ENCODE peak calls at places on chromosomes 4 and X, in six cellular contexts. D is A549, O is endothelial cell of umbilical vein, W is HepG2, N is K562, C is GM12878. E is an unnamed sample.

GRCh38 chrX:154051210-154051810 is 31.6 kb upstream of the IRAK1 start:
- DNase-seq in D (peak), O (peak), W (peak), N (peak), C (no peak), E (peak)

GRCh38 chrX:118495061-118495921 is at the start of gene DOCK11:
- DNase-seq in D (peak), O (peak), W (peak), N (peak), C (peak), E (peak)

GRCh38 chrX:133776072-133776471 is 209.3 kb downstream of the GPC3 start:
- DNase-seq in D (peak), O (peak), W (no peak), N (peak), C (no peak), E (peak)

GRCh38 chr4:41567186-41567585 is 29.2 kb downstream of the LIMCH1 start:
- DNase-seq in D (no peak), O (peak), W (no peak), N (no peak), C (no peak), E (no peak)

GRCh38 chr4:105210901-105211300 is 64.2 kb downstream of the TET2 start:
- DNase-seq in D (no peak), O (no peak), W (no peak), N (no peak), C (no peak), E (no peak)

GRCh38 chrX:128897611-128898010 is 625.7 kb downstream of the SMARCA1 start:
- DNase-seq in D (no peak), O (no peak), W (no peak), N (no peak), C (no peak), E (no peak)

GRCh38 chr4:171846232-171846631 is 33.0 kb downstream of the GALNTL6 start:
- DNase-seq in D (peak), O (peak), W (peak), N (peak), C (no peak), E (peak)

GRCh38 chr4:164442167-164442566 is 311.8 kb upstream of the SMIM31 start:
- DNase-seq in D (no peak), O (no peak), W (no peak), N (no peak), C (no peak), E (no peak)

GRCh38 chr4:88971536-88971935 is 85.4 kb downstream of the FAM13A start:
- DNase-seq in D (no peak), O (no peak), W (no peak), N (no peak), C (no peak), E (no peak)

GRCh38 chrX:64975491-64975890 is 759 bp downstream of the ZC4H2 start:
- DNase-seq in D (peak), O (peak), W (peak), N (no peak), C (no peak), E (no peak)

GRCh38 chr4:177182156-177182555 is 127.5 kb upstream of the NEIL3 start:
- DNase-seq in D (no peak), O (no peak), W (no peak), N (no peak), C (no peak), E (no peak)

GRCh38 chr4:8149664-8150063 is 8.9 kb downstream of the ABLIM2 start:
- DNase-seq in D (no peak), O (no peak), W (no peak), N (no peak), C (no peak), E (no peak)

GRCh38 chr4:60223098-60223497 is 977.0 kb upstream of the ADGRL3 start:
- DNase-seq in D (no peak), O (no peak), W (no peak), N (no peak), C (no peak), E (no peak)

GRCh38 chr4:184457530-184458249 is 16.7 kb downstream of the IRF2 start:
- DNase-seq in D (no peak), O (no peak), W (no peak), N (no peak), C (no peak), E (no peak)

GRCh38 chr4:1747603-1747967 is 26.3 kb downstream of the TACC3 start:
- DNase-seq in D (no peak), O (no peak), W (no peak), N (no peak), C (no peak), E (no peak)

DNA sequence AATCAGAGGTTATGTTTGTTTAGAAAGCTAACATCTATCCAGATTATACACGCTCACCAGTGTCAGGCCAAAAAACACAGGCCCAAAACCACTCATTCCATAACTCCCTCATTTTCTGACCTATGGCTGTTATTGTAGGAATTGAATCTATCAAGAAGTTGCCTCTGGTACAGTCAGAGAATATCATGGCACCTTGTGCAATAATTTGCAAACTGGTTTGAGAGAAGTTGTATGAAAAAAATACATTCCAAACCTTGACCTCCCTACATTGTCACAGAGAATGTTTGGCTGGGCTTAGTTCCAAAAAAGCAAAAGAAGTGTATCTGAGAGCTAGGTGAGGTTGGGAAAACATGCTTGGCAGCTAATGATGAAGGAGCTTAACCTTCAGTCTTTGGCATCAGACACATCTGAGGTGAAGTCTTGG is 591.0 kb downstream of the ANKRD50 start:
- DNase-seq in D (peak), O (peak), W (peak), N (no peak), C (no peak), E (no peak)
- TF ChIP-seq MYC in D (no peak), O (no peak), W (no peak), N (no peak), C (no peak), E (no peak)

GRCh38 chr4:149521611-149522010 is 294.0 kb downstream of the IQCM start:
- DNase-seq in D (no peak), O (no peak), W (no peak), N (no peak), C (no peak), E (no peak)

GRCh38 chr4:149523039-149523438 is 292.6 kb downstream of the IQCM start:
- DNase-seq in D (no peak), O (no peak), W (no peak), N (no peak), C (no peak), E (no peak)

GRCh38 chr4:149518471-149518870 is 297.2 kb downstream of the IQCM start:
- DNase-seq in D (no peak), O (no peak), W (no peak), N (no peak), C (no peak), E (no peak)

GRCh38 chr4:149522031-149522430 is 293.6 kb downstream of the IQCM start:
- DNase-seq in D (no peak), O (no peak), W (no peak), N (no peak), C (no peak), E (no peak)
- TF ChIP-seq MYC in D (no peak), O (no peak), W (no peak), N (no peak), C (no peak), E (no peak)

GRCh38 chr4:77819409-77819835 is 254 bp upstream of the CNOT6L start:
- DNase-seq in D (no peak), O (no peak), W (no peak), N (peak), C (no peak), E (no peak)

GRCh38 chr4:77819836-77820679 is 890 bp upstream of the CNOT6L start:
- DNase-seq in D (peak), O (peak), W (peak), N (peak), C (peak), E (peak)

GRCh38 chr4:77818667-77819408 is at the start of gene CNOT6L:
- DNase-seq in D (peak), O (peak), W (no peak), N (peak), C (no peak), E (peak)

GRCh38 chr4:77820836-77821561 is 1.8 kb upstream of the CNOT6L start:
- DNase-seq in D (no peak), O (peak), W (no peak), N (no peak), C (no peak), E (peak)

GRCh38 chr4:77821775-77822174 is 2.6 kb upstream of the CNOT6L start:
- DNase-seq in D (no peak), O (peak), W (no peak), N (no peak), C (no peak), E (peak)
- TF ChIP-seq MYC in D (no peak), O (no peak), W (no peak), N (no peak), C (no peak), E (no peak)

DNA sequence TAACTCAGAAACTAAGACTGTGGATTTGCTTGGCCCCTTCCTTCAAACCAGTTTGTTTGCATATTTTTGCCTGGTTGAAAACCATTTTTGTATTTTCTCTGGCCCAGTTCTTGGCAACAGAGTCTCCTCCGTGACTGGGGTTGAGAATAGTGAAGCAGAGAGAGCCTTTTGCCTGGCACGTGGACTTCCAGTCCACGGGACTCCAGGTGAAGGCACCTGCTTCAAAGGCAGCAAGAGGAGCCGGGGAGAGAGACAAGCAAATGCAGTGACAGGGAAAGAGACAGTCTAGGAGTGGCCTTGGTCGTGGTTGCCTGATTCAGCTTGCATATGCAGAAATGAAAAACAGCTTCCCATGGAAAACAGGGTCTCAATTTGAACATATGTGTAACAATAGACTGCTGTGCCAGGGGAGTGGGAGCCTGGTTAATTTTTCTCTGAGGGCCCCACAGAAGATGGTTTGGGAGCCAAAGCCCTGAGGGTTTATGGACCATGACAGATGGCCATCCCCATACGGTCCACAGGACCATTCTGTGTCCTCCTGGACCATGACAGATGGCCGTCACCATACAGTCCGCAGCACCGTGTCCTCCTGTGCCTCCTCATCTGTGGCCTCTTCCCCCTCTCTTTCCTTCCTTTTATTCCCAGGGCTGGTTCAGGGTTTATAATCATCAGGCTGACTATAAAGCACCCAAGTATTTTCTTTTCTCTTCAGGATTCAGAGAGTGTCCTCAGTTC is 272.2 kb upstream of the RASGEF1B start:
- DNase-seq in D (no peak), O (no peak), W (no peak), N (no peak), C (no peak), E (no peak)
- TF ChIP-seq MYC in D (no peak), O (no peak), W (no peak), N (no peak), C (no peak), E (no peak)

DNA sequence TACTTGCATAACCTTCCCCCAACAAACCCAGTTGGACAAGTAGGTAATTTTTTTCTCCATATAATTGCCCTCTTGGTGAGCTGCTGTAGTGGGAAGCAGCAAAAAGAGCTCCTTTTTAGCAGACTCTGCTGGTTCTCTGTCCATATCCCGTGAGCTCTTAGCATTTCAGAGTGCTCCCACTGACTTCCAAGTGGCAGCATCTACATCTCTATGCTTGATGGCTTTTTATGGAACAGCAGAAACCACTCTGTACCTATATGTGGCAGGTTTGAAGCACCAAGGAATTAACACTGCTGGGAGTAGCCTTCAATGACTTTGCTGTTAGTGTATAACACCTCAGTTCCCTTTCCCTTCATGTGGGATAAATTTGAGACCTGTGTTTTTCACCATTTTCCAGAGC is 168.4 kb upstream of the NHS start:
- DNase-seq in D (no peak), O (no peak), W (no peak), N (no peak), C (no peak), E (no peak)
- TF ChIP-seq MYC in D (no peak), O (no peak), W (no peak), N (no peak), C (no peak), E (no peak)

DNA sequence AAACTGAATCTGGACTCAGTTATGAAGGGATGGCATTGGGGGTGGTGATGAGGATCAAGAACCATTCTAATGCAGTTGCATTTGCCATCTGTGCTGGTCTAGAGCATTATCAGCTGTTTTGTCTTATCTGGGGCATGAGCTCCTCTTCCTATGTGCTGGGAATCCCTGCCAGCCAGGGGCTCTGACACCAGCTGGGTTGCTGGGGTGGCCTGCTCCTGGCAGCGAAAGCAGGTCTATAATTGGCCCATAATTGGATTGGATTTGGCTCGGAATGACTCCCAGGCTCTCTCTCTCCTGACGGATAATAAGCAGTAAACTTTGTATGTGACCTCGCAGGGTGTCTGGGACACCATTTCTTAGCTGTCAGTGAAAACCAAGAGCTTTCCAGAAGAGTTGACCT is 34.1 kb downstream of the SMPX start:
- DNase-seq in D (no peak), O (no peak), W (no peak), N (no peak), C (no peak), E (no peak)
- TF ChIP-seq MYC in D (no peak), O (no peak), W (no peak), N (no peak), C (no peak), E (no peak)

GRCh38 chrX:83759872-83760271 is 101.1 kb upstream of the CYLC1 start:
- DNase-seq in D (peak), O (no peak), W (peak), N (no peak), C (no peak), E (peak)
- TF ChIP-seq MYC in D (no peak), O (no peak), W (no peak), N (no peak), C (no peak), E (no peak)

DNA sequence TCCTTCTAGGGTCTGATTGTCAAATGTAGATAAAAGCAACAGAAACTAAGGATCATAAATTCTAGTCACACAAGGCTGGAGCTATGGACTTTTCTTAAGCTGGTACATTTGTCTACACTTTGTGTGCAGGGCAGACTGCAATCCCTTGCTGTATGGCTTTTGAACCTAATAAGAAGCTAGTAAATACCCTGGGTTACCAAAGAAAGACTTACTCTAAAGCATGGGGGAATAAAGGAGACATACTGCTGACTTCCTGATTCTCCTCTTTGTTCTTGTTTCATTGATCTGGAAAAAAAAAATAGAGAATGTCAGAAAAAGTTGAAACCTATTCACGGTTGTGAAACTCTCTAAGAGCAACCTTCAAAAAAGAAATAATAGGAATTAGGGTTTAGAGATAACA is 216.6 kb upstream of the TLL1 start:
- DNase-seq in D (no peak), O (no peak), W (no peak), N (no peak), C (no peak), E (no peak)
- TF ChIP-seq MYC in D (no peak), O (no peak), W (no peak), N (no peak), C (no peak), E (no peak)